ENCODE peak calls at places on chromosomes 11 and 22, in ten cellular contexts. J is SW 1271; D is left lobe of liver; C is ELR; V is GM23248; H is fibroblast of mammary gland; Z is CD8-positive, alpha-beta memory T cell; Q is GM03348; U is MM.1S; X is ureter. L is an unnamed sample.

GRCh38 chr22:45671051-45671782 is 417 bp upstream of the ATXN10 start:
- DNase-seq in V (peak; percentile 51), D (no peak), X (no peak), H (no peak), J (no peak), Q (no peak), U (no peak), C (peak; percentile 33), Z (no peak), L (no peak)

GRCh38 chr11:96199563-96200025 is 143.4 kb downstream of the MAML2 start:
- DNase-seq in H (peak; percentile 92), Z (no peak), X (no peak), J (no peak), C (no peak), Q (no peak), D (no peak), V (peak; percentile 64), U (no peak), L (no peak)

GRCh38 chr11:959027-959426 is 33.4 kb downstream of the AP2A2 start:
- DNase-seq in V (no peak), U (no peak), Z (no peak), D (no peak), H (no peak), J (no peak), Q (no peak), C (no peak), X (no peak), L (no peak)

GRCh38 chr11:86984701-86985100 is 29.5 kb upstream of the FZD4 start:
- DNase-seq in V (no peak), D (no peak), H (no peak), U (no peak), X (no peak), Q (no peak), C (no peak), Z (no peak), J (no peak), L (no peak)

GRCh38 chr11:115548878-115549528 is 44.8 kb upstream of the CADM1 start:
- DNase-seq in D (no peak), C (no peak), V (no peak), Q (no peak), U (no peak), X (no peak), H (no peak), Z (no peak), J (no peak), L (no peak)

GRCh38 chr11:65651589-65652510 is 10.9 kb downstream of the RELA start:
- DNase-seq in U (no peak), Z (peak; percentile 34), D (peak; percentile 60), X (peak; percentile 84), V (peak; percentile 71), J (no peak), Q (peak; percentile 23), H (peak; percentile 60), C (peak; percentile 33), L (no peak)

GRCh38 chr11:126963603-126964353 is 36.8 kb downstream of the KIRREL3 start:
- DNase-seq in Z (no peak), C (peak; percentile 62), D (no peak), H (peak; percentile 31), X (no peak), U (no peak), Q (peak; percentile 27), V (peak; percentile 82), J (no peak), L (no peak)

GRCh38 chr11:662689-663274 is 25.7 kb downstream of the DRD4 start:
- DNase-seq in X (peak; percentile 61), V (peak; percentile 77), U (peak; percentile 51), D (peak; percentile 79), H (peak; percentile 72), C (peak; percentile 72), Q (peak; percentile 87), J (peak; percentile 13), Z (peak; percentile 45), L (peak; percentile 33)

GRCh38 chr11:129280027-129280811 is 88.1 kb upstream of the ARHGAP32 start:
- DNase-seq in X (no peak), C (peak; percentile 69), D (no peak), Z (no peak), J (peak; percentile 29), V (peak; percentile 81), Q (no peak), U (no peak), H (peak; percentile 77), L (no peak)

GRCh38 chr11:35655856-35656255 is 6.7 kb upstream of the TRIM44 start:
- DNase-seq in J (no peak), H (no peak), X (no peak), U (peak; percentile 14), Z (no peak), C (no peak), D (no peak), Q (no peak), V (no peak), L (no peak)

GRCh38 chr22:38724926-38725571 is 19.3 kb downstream of the GTPBP1 start:
- DNase-seq in Q (peak; percentile 48), X (no peak), J (peak; percentile 26), Z (peak; percentile 42), C (peak; percentile 65), V (peak; percentile 69), H (peak; percentile 58), U (peak; percentile 56), D (peak; percentile 65), L (no peak)

GRCh38 chr11:64036081-64037026 is 623 bp downstream of the FLRT1 start:
- DNase-seq in X (no peak), J (no peak), Z (no peak), V (peak; percentile 76), U (no peak), Q (peak; percentile 77), D (no peak), H (peak; percentile 31), C (peak; percentile 62), L (no peak)

GRCh38 chr11:38456371-38456770 is 1858.3 kb upstream of the RAG2 start:
- DNase-seq in D (no peak), C (no peak), U (no peak), H (no peak), X (no peak), J (no peak), Z (no peak), Q (no peak), V (no peak), L (no peak)